ENCODE peak calls at places on chromosome 10, in five cellular contexts. X is CD4-positive, alpha-beta memory T cell; C is Peyer's patch; L is ovary; N is endothelial cell of umbilical vein. F is an unnamed sample. For H3K27me3, the result is how much of the 10 kb centered on the place peaks cover.

GRCh38 chr10:27513451-27514191 is 9.5 kb downstream of the RAB18 start:
- DNase-seq in X (no peak), C (no peak), L (no peak), N (peak), F (peak)

GRCh38 chr10:20668985-20669384 is 228.1 kb downstream of the NEBL start:
- DNase-seq in L (no peak), C (no peak), N (no peak), X (no peak), F (no peak)

GRCh38 chr10:35579116-35579515 is 26.0 kb upstream of the GJD4 start:
- DNase-seq in L (no peak), C (no peak), N (no peak), X (no peak), F (no peak)

GRCh38 chr10:117342638-117343037 is 32.6 kb downstream of the PDZD8 start:
- DNase-seq in C (no peak), L (no peak), N (no peak), X (no peak), F (peak)

GRCh38 chr10:17649836-17650235 is 5.9 kb downstream of the STAM start:
- DNase-seq in C (no peak), N (no peak), L (no peak), X (no peak), F (peak)

GRCh38 chr10:131901181-131901829 is 497 bp downstream of the PPP2R2D start:
- DNase-seq in C (peak), N (peak), L (peak), X (peak), F (no peak)

GRCh38 chr10:60803433-60803832 is 25.2 kb downstream of the CDK1 start:
- DNase-seq in L (no peak), X (no peak), N (no peak), C (no peak), F (no peak)

GRCh38 chr10:125284875-125285597 is 124.7 kb upstream of the CTBP2 start:
- DNase-seq in X (no peak), C (no peak), L (no peak), N (no peak), F (no peak)

GRCh38 chr10:102396751-102397151 is 1.2 kb downstream of the NFKB2 start:
- DNase-seq in L (peak), N (no peak), X (no peak), C (peak), F (no peak)

GRCh38 chr10:100645111-100645510 is 100.3 kb upstream of the PAX2 start:
- DNase-seq in L (no peak), N (no peak), X (no peak), C (no peak), F (no peak)
- H3K27me3 ChIP-seq in L (under half), N (under half), X (under half), C (under half), F (under half)

DNA sequence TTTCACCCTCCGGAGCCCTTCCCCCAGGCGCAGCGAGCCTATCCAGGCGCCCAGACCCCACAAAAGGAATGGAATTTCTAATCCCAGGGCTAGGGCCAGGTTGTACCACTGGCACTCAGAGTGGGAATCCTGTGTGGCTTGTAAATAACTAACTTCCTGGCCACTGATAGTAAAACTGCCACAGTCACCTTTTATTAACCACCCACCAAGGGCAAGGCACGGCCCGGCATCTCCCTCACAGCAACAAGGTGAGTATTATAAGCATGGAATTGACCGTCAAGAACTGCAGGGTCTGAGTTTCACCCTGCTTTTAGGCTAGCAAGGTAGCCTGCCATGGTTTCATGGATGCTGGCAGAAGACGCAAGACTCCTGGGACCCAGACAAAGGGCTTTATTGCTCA is 51.1 kb downstream of the SPOCK2 start:
- DNase-seq in C (no peak), N (no peak), X (no peak), L (no peak), F (no peak)
- H3K27me3 ChIP-seq in C (under half), N (under half), X (under half), L (under half), F (under half)

DNA sequence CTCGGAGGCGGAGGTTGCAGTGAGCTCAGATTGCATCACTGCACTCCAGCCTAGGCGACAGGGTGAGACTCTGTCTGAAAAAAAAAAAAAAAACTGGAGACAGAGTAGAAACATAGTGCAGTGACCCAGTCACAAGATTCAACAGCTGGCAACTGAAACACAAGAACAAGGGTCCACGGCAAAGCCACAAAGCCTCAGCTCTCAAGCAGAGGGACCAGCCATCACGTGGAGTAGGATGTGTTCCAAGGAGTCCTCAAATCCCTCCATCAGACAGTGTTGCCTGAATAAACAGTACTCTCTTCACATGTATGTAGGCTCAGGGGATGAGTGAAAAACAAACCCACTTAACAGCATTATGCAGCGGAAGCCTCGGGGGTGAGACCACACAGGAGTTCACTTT is 62.0 kb downstream of the SLIT1 start:
- DNase-seq in L (no peak), X (no peak), C (no peak), N (no peak), F (no peak)
- H3K27me3 ChIP-seq in L (under half), X (under half), C (under half), N (under half), F (under half)

GRCh38 chr10:100868391-100868790 is 44.4 kb upstream of the SLF2 start:
- DNase-seq in N (no peak), X (no peak), L (no peak), C (no peak), F (no peak)

GRCh38 chr10:100867564-100867963 is 45.2 kb upstream of the SLF2 start:
- DNase-seq in C (no peak), L (no peak), N (no peak), X (no peak), F (no peak)

GRCh38 chr10:100864981-100865380 is 47.8 kb upstream of the SLF2 start:
- DNase-seq in X (no peak), N (no peak), L (no peak), C (peak), F (no peak)

GRCh38 chr10:100866575-100867098 is 46.1 kb upstream of the SLF2 start:
- DNase-seq in N (no peak), L (no peak), C (no peak), X (no peak), F (no peak)

GRCh38 chr10:100866010-100866409 is 46.8 kb upstream of the SLF2 start:
- DNase-seq in X (no peak), C (no peak), L (no peak), N (no peak), F (no peak)
- H3K27me3 ChIP-seq in X (under half), C (under half), L (under half), N (under half), F (under half)

GRCh38 chr10:6494934-6495592 is 85.0 kb downstream of the PRKCQ start:
- DNase-seq in C (no peak), X (peak), N (no peak), L (no peak), F (no peak)
- H3K27me3 ChIP-seq in C (under half), X (under half), N (under half), L (under half), F (under half)

GRCh38 chr10:69451784-69452251 is 553 bp downstream of the TSPAN15 start:
- DNase-seq in X (no peak), C (peak), L (no peak), N (no peak), F (no peak)
- H3K27me3 ChIP-seq in X (under half), C (under half), L (under half), N (under half), F (under half)

GRCh38 chr10:123911866-123912265 is 20.3 kb upstream of the CPXM2 start:
- DNase-seq in C (no peak), N (no peak), X (no peak), L (no peak), F (no peak)

GRCh38 chr10:123909866-123910265 is 18.3 kb upstream of the CPXM2 start:
- DNase-seq in X (no peak), L (no peak), C (no peak), N (no peak), F (no peak)

GRCh38 chr10:123916775-123917174 is 25.2 kb upstream of the CPXM2 start:
- DNase-seq in L (no peak), C (no peak), N (no peak), X (no peak), F (no peak)

GRCh38 chr10:123912466-123913201 is 21.0 kb upstream of the CPXM2 start:
- DNase-seq in N (no peak), X (no peak), C (no peak), L (no peak), F (no peak)

GRCh38 chr10:123913688-123914268 is 22.2 kb upstream of the CPXM2 start:
- DNase-seq in L (no peak), N (peak), X (no peak), C (no peak), F (no peak)
- H3K27me3 ChIP-seq in L (under half), N (under half), X (under half), C (under half), F (under half)

DNA sequence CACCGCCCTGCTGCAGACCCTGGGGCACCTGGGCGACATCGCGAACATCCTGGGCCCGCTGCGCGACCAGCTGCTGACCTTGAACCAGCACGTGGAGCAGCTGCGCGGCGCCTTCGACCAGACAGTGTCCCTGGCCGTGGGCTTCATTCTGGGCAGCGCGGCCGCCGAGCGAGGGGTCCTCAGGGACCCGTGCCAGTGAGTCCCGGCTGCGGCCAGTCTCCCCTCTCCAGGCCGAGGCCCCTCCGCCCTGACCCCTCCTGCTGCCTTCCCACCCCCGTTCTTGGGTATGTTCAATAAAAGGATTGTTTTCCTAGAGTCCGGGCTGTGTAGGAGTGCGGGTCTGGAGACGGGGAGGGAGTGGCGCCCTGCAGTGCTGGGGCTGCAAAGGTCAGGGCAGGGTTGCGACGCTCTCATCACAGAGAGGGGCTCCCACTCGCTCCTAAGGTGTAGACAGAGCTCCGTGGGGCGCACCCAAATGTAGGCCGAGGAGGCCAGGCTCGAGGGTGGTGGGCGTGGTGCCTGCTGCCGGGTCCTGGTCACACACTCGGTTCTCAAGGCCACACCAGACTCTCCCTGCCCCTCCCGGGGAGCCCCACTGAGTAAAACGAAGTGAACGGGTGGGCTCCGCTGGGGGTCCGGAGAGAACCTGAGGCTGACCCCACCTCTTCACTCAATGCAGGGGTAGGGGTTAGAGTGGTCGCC is 1.4 kb downstream of the UTF1 start:
- DNase-seq in X (no peak), N (no peak), L (no peak), C (no peak), F (no peak)
- H3K27me3 ChIP-seq in X (under half), N (under half), L (under half), C (under half), F (half or more)

GRCh38 chr10:43209651-43210141 is 57.2 kb downstream of the RASGEF1A start:
- DNase-seq in X (no peak), L (no peak), C (peak), N (no peak), F (no peak)

GRCh38 chr10:43211431-43212042 is 55.3 kb downstream of the RASGEF1A start:
- DNase-seq in N (no peak), L (no peak), C (peak), X (no peak), F (no peak)

GRCh38 chr10:43209064-43209455 is 57.8 kb downstream of the RASGEF1A start:
- DNase-seq in L (no peak), X (no peak), C (no peak), N (no peak), F (no peak)

GRCh38 chr10:43211030-43211429 is 55.8 kb downstream of the RASGEF1A start:
- DNase-seq in N (no peak), X (no peak), C (peak), L (no peak), F (peak)

DNA sequence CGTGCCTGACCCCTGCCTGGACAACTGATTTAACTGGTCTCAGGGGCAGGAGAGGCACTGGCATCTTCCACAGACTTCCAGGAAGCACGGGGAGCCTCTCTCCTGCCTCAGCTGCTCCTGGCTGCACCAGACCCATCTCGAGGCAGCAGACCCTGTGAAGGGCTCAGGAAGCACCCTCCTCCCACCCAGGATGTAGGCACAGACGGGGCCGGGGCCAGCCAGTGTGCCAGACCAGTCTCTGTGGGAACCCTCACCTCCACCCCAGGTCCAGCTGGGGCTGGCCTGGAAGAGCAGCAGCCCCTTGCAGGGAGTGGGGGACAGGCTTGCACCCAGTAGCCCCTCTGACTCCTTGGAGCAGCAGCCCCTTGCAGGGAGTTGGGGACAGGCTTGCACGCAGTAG is 56.3 kb downstream of the RASGEF1A start:
- DNase-seq in L (no peak), N (no peak), X (no peak), C (peak), F (no peak)
- H3K27me3 ChIP-seq in L (under half), N (under half), X (under half), C (under half), F (under half)

F was measured in brain microvascular endothelial cell.